ENCODE peak calls at places on chromosome 17, in six cellular contexts. B is nucleus accumbens; H is EL; U is activated gamma-delta T cell; T is activated effector memory CD4-positive, alpha-beta T cell treated with Interleukin-2 at 50 U/mL for 16 hours; G is stimulated activated CD8-positive, alpha-beta memory T cell treated with anti-CD3 and anti-CD28 coated beads, Interleukin-4, amount 100 ng/mL, for 24 hours. A is an unnamed sample.

GRCh38 chr17:73286863-73287296 is 24.9 kb downstream of the CDC42EP4 start:
- DNase-seq in T (no peak), H (no peak), G (no peak), U (no peak), B (no peak), A (no peak)

GRCh38 chr17:38465420-38466345 is 37.4 kb downstream of the ARHGAP23 start:
- DNase-seq in H (peak), T (no peak), U (no peak), B (no peak), G (no peak), A (no peak)

GRCh38 chr17:73799781-73800627 is 155.8 kb upstream of the SDK2 start:
- DNase-seq in H (no peak), U (no peak), B (peak), G (no peak), T (no peak), A (peak)

GRCh38 chr17:38512473-38513058 is 84.3 kb downstream of the ARHGAP23 start:
- DNase-seq in G (no peak), U (no peak), H (no peak), B (no peak), T (no peak), A (no peak)

GRCh38 chr17:32259596-32259995 is 6.0 kb upstream of the RHBDL3 start:
- DNase-seq in G (no peak), H (peak), U (no peak), T (no peak), B (peak), A (no peak)

GRCh38 chr17:40371261-40371929 is 6.9 kb upstream of the GJD3 start:
- DNase-seq in U (no peak), T (no peak), H (no peak), B (no peak), G (no peak), A (no peak)

GRCh38 chr17:74444406-74444805 is 12.5 kb downstream of the GPRC5C start:
- DNase-seq in B (no peak), T (no peak), G (no peak), U (no peak), H (no peak), A (no peak)

GRCh38 chr17:17063546-17064122 is 21.4 kb downstream of the MPRIP start:
- DNase-seq in H (peak), G (no peak), U (no peak), B (peak), T (no peak), A (peak)

GRCh38 chr17:63276821-63277220 is 169.3 kb downstream of the CYB561 start:
- DNase-seq in H (no peak), G (no peak), B (no peak), T (no peak), U (no peak), A (no peak)

GRCh38 chr17:42928714-42929496 is 28.3 kb downstream of the G6PC1 start:
- DNase-seq in U (no peak), H (peak), G (peak), B (no peak), T (no peak), A (no peak)

GRCh38 chr17:44556854-44557606 is at the start of gene FZD2:
- DNase-seq in G (peak), T (no peak), U (no peak), H (peak), B (peak), A (peak)

GRCh38 chr17:78341559-78342437 is 18.1 kb downstream of the SOCS3 start:
- DNase-seq in U (no peak), H (peak), G (no peak), T (no peak), B (peak), A (peak)

GRCh38 chr17:41211845-41212466 is 14.5 kb upstream of the KRTAP9-2 start:
- DNase-seq in T (no peak), H (peak), B (no peak), G (no peak), U (no peak), A (no peak)

A was measured in caudate nucleus.